ENCODE peak calls at places on chromosomes 7 and 10, in nine cellular contexts. N is anterior cingulate cortex; J is DMS79; Q is activated T-cell treated with anti-CD3 and anti-CD28 coated beads, Interleukin-2, amount 50 U/mL, for 24 hours; V is activated gamma-delta T cell; H is psoas muscle; C is bronchial epithelial cell; B is RWPE1; R is dermis microvascular lymphatic vessel endothelial cell. M is an unnamed sample.

GRCh38 chr7:157663061-157663863 is 326.5 kb downstream of the DNAJB6 start:
- DNase-seq in Q (no peak), C (no peak), N (no peak), J (peak; percentile 55), H (no peak), B (no peak), R (no peak), V (no peak), M (no peak)

GRCh38 chr10:104326991-104327610 is 11.2 kb downstream of the ITPRIP start:
- DNase-seq in Q (peak; percentile 26), C (no peak), H (no peak), N (no peak), J (no peak), B (no peak), R (no peak), V (no peak), M (no peak)

GRCh38 chr10:102227050-102227449 is 951 bp downstream of the ELOVL3 start:
- DNase-seq in H (no peak), J (no peak), B (peak; percentile 62), V (no peak), Q (no peak), C (peak; percentile 43), R (no peak), N (no peak), M (no peak)

GRCh38 chr7:126040114-126041045 is 1110.8 kb upstream of the POT1 start:
- DNase-seq in C (no peak), B (no peak), R (no peak), H (no peak), N (no peak), Q (no peak), V (no peak), J (no peak), M (no peak)

GRCh38 chr7:155431231-155431630 is 26.7 kb upstream of the EN2 start:
- DNase-seq in V (no peak), N (no peak), B (no peak), Q (no peak), C (no peak), R (no peak), J (no peak), H (no peak), M (no peak)

GRCh38 chr10:15168296-15168780 is at the start of gene NMT2:
- DNase-seq in J (no peak), V (peak; percentile 75), C (peak; percentile 53), Q (peak; percentile 87), H (no peak), N (peak; percentile 97), R (no peak), B (no peak), M (no peak)

GRCh38 chr10:32893431-32893830 is 64.6 kb downstream of the ITGB1 start:
- DNase-seq in H (no peak), N (no peak), R (no peak), Q (no peak), J (no peak), C (no peak), V (no peak), B (no peak), M (no peak)

GRCh38 chr10:14060320-14061070 is 270.2 kb downstream of the FRMD4A start:
- DNase-seq in H (no peak), J (no peak), C (no peak), N (no peak), R (no peak), Q (no peak), B (no peak), V (no peak), M (no peak)

GRCh38 chr10:100999742-101000601 is at the start of gene LZTS2:
- DNase-seq in J (no peak), R (peak; percentile 27), C (no peak), B (no peak), Q (no peak), N (peak; percentile 67), H (peak; percentile 44), V (no peak), M (no peak)

GRCh38 chr7:1531263-1531978 is 919 bp downstream of the MAFK start:
- DNase-seq in N (peak; percentile 21), B (peak; percentile 33), V (no peak), Q (peak; percentile 65), H (peak; percentile 48), J (peak; percentile 53), C (peak; percentile 49), R (peak; percentile 66), M (no peak)

GRCh38 chr10:1366811-1367425 is 310.7 kb downstream of the WDR37 start:
- DNase-seq in B (no peak), J (no peak), C (peak; percentile 4), Q (no peak), H (no peak), N (no peak), R (no peak), V (no peak), M (no peak)

GRCh38 chr10:71649631-71650030 is 69.9 kb downstream of the C10orf105 start:
- DNase-seq in Q (no peak), H (no peak), R (no peak), C (peak; percentile 11), N (no peak), V (no peak), B (no peak), J (no peak), M (no peak)

GRCh38 chr10:82037076-82037475 is 162.1 kb downstream of the NRG3 start:
- DNase-seq in H (no peak), N (peak; percentile 73), B (no peak), R (no peak), V (no peak), C (no peak), Q (no peak), J (no peak), M (peak; percentile 77)

GRCh38 chr10:95906675-95907453 is 911 bp upstream of the CC2D2B start:
- DNase-seq in J (no peak), R (peak; percentile 78), Q (peak; percentile 54), N (peak; percentile 50), C (peak; percentile 49), B (peak; percentile 54), H (peak; percentile 22), V (no peak), M (peak; percentile 48)

GRCh38 chr10:102764340-102765257 is 20.9 kb downstream of the WBP1L start:
- DNase-seq in Q (no peak), N (no peak), C (no peak), R (no peak), J (no peak), V (no peak), H (no peak), B (no peak), M (no peak)

GRCh38 chr10:36634916-36635315 is 490.5 kb upstream of the ANKRD30A start:
- DNase-seq in H (no peak), B (no peak), Q (no peak), R (peak; percentile 46), V (no peak), J (no peak), C (no peak), N (no peak), M (no peak)

GRCh38 chr7:41900532-41900931 is 197.6 kb upstream of the INHBA start:
- DNase-seq in B (no peak), R (no peak), C (no peak), Q (no peak), N (no peak), J (no peak), V (no peak), H (no peak), M (no peak)

GRCh38 chr7:91228327-91228726 is 35.9 kb upstream of the FZD1 start:
- DNase-seq in Q (no peak), N (no peak), J (no peak), B (no peak), H (no peak), C (peak; percentile 39), R (peak; percentile 25), V (no peak), M (no peak)

GRCh38 chr7:98974906-98975816 is 96.8 kb downstream of the TRRAP start:
- DNase-seq in H (peak; percentile 67), R (no peak), Q (no peak), V (no peak), B (no peak), N (no peak), C (no peak), J (no peak), M (no peak)

GRCh38 chr7:69934475-69934903 is 336.2 kb downstream of the AUTS2 start:
- DNase-seq in V (no peak), Q (no peak), B (no peak), N (peak; percentile 67), H (no peak), R (no peak), C (no peak), J (peak; percentile 99), M (peak; percentile 86)

GRCh38 chr10:99758241-99758891 is 24.1 kb upstream of the ABCC2 start:
- DNase-seq in C (no peak), N (no peak), B (no peak), V (no peak), H (no peak), Q (no peak), J (no peak), R (no peak), M (no peak)

GRCh38 chr10:64113796-64114195 is 592.6 kb downstream of the REEP3 start:
- DNase-seq in C (no peak), V (no peak), R (no peak), J (no peak), Q (no peak), H (no peak), B (no peak), N (no peak), M (no peak)

GRCh38 chr10:32961892-32962369 is 3.9 kb upstream of the ITGB1 start:
- DNase-seq in N (no peak), Q (no peak), V (no peak), R (peak; percentile 98), H (no peak), J (no peak), C (peak; percentile 95), B (peak; percentile 67), M (no peak)

GRCh38 chr10:110163841-110164240 is 43.6 kb upstream of the MXI1 start:
- DNase-seq in C (no peak), H (no peak), J (no peak), Q (no peak), V (no peak), R (no peak), B (no peak), N (no peak), M (no peak)

GRCh38 chr7:9498303-9498702 is 1064.9 kb downstream of the NXPH1 start:
- DNase-seq in N (no peak), B (no peak), H (no peak), J (no peak), R (no peak), V (no peak), Q (no peak), C (no peak), M (no peak)

GRCh38 chr7:30351724-30352123 is 67.3 kb downstream of the ZNRF2 start:
- DNase-seq in R (no peak), B (no peak), N (no peak), H (no peak), V (no peak), Q (no peak), C (no peak), J (no peak), M (no peak)

GRCh38 chr10:21205328-21205727 is 308.2 kb upstream of the NEBL start:
- DNase-seq in B (no peak), C (no peak), N (no peak), H (no peak), R (no peak), J (no peak), Q (no peak), V (no peak), M (no peak)

GRCh38 chr7:44761207-44762161 is 12.8 kb downstream of the ZMIZ2 start:
- DNase-seq in Q (no peak), C (no peak), J (no peak), V (no peak), B (peak; percentile 75), H (peak; percentile 59), N (no peak), R (peak; percentile 72), M (peak; percentile 8)

GRCh38 chr7:142612264-142612881 is 136.9 kb upstream of the PRSS1 start:
- DNase-seq in B (no peak), V (no peak), C (no peak), Q (no peak), N (no peak), J (no peak), H (no peak), R (peak; percentile 4), M (no peak)

GRCh38 chr10:7960108-7960507 is 94.4 kb upstream of the GATA3 start:
- DNase-seq in R (no peak), H (no peak), B (no peak), J (no peak), Q (no peak), V (no peak), C (no peak), N (no peak), M (no peak)

GRCh38 chr10:124956764-124957163 is 14.8 kb downstream of the ZRANB1 start:
- DNase-seq in J (no peak), N (no peak), R (no peak), H (no peak), B (no peak), Q (no peak), V (no peak), C (no peak), M (no peak)